ENCODE peak calls at places on chromosomes 12 and 14, in five cellular contexts. Y is activated CD4-positive, alpha-beta T cell treated with anti-CD3 and anti-CD28 coated beads for 1 hour; D is GM04504; U is HS-27A; W is stimulated activated CD4-positive, alpha-beta T cell treated with anti-CD3 and anti-CD28 coated beads, Interleukin-12 subunit alpha, Interleukin-12 subunit beta, amount 100 ng/mL, for 4 hours. V is an unnamed sample.

GRCh38 chr14:56797569-56798446 is 12.5 kb downstream of the OTX2 start:
- DNase-seq in W (no peak), U (no peak), Y (no peak), D (no peak), V (no peak)

GRCh38 chr12:69649529-69649928 is 38.8 kb upstream of the LRRC10 start:
- DNase-seq in D (no peak), W (no peak), Y (no peak), U (no peak), V (no peak)

GRCh38 chr12:51421266-51421884 is 3.3 kb upstream of the SLC4A8 start:
- DNase-seq in W (no peak), Y (no peak), U (peak), D (peak), V (peak)

GRCh38 chr12:107329569-107330324 is 236.4 kb upstream of the CRY1 start:
- DNase-seq in Y (no peak), D (no peak), U (no peak), W (no peak), V (no peak)

GRCh38 chr12:85076688-85077430 is 40.7 kb downstream of the LRRIQ1 start:
- DNase-seq in W (no peak), U (peak), Y (no peak), D (peak), V (peak)

GRCh38 chr12:80186727-80187217 is 87.4 kb downstream of the OTOGL start:
- DNase-seq in D (peak), Y (no peak), W (no peak), U (peak), V (peak)

GRCh38 chr14:54127526-54127925 is 170.9 kb upstream of the BMP4 start:
- DNase-seq in D (no peak), W (no peak), Y (no peak), U (no peak), V (no peak)

GRCh38 chr12:131641315-131641714 is 69.6 kb upstream of the SFSWAP start:
- DNase-seq in W (no peak), Y (no peak), U (no peak), D (no peak), V (no peak)

GRCh38 chr14:103130965-103131364 is 7.7 kb downstream of the TNFAIP2 start:
- DNase-seq in Y (no peak), W (no peak), D (no peak), U (no peak), V (no peak)

GRCh38 chr14:71554323-71554722 is 377.9 kb upstream of the RGS6 start:
- DNase-seq in Y (no peak), D (no peak), W (no peak), U (no peak), V (no peak)

GRCh38 chr12:71061451-71061850 is 96.3 kb downstream of the TSPAN8 start:
- DNase-seq in U (no peak), Y (no peak), W (no peak), D (no peak), V (no peak)

GRCh38 chr14:34329281-34329680 is 132.8 kb downstream of the SPTSSA start:
- DNase-seq in U (no peak), D (no peak), Y (no peak), W (no peak), V (no peak)

GRCh38 chr12:48858043-48858442 is 6.1 kb upstream of the DDX23 start:
- DNase-seq in W (no peak), U (no peak), Y (no peak), D (no peak), V (no peak)

GRCh38 chr12:50538178-50538577 is 33.4 kb downstream of the DIP2B start:
- DNase-seq in Y (no peak), W (no peak), D (no peak), U (no peak), V (no peak)

GRCh38 chr12:112932485-112933151 is 5.7 kb upstream of the OAS3 start:
- DNase-seq in D (no peak), Y (no peak), W (no peak), U (no peak), V (no peak)

GRCh38 chr12:6867407-6868210 is at the start of gene TPI1:
- DNase-seq in W (peak), D (peak), Y (peak), U (no peak), V (peak)